ENCODE peak calls at places on chromosomes 5 and 9, in seven cellular contexts. S is H1; E is thoracic aorta; V is activated CD8-positive, alpha-beta T cell treated with anti-CD3 and anti-CD28 coated beads for 36 hours; Y is astrocyte of the spinal cord; K is AG09319; Z is choroid plexus epithelial cell. U is an unnamed sample.

GRCh38 chr9:133238272-133238850 is 29.3 kb upstream of the OBP2B start:
- DNase-seq in S (peak), E (no peak), Z (peak), Y (peak), V (peak), K (no peak), U (peak)

GRCh38 chr5:93579561-93580386 is 1.2 kb downstream of the NR2F1-AS1 start:
- DNase-seq in V (no peak), S (peak), Z (peak), E (no peak), K (no peak), Y (peak), U (no peak)

GRCh38 chr9:78806492-78807160 is 509.7 kb downstream of the PSAT1 start:
- DNase-seq in Z (no peak), E (no peak), K (no peak), Y (no peak), V (no peak), S (no peak), U (no peak)

GRCh38 chr9:29397148-29397547 is 1823.9 kb upstream of the C9orf72 start:
- DNase-seq in E (no peak), Z (no peak), V (no peak), Y (no peak), K (no peak), S (no peak), U (no peak)

GRCh38 chr9:83385317-83385716 is 152.9 kb downstream of the FRMD3 start:
- DNase-seq in Z (no peak), Y (no peak), K (no peak), E (no peak), V (no peak), S (no peak), U (no peak)

GRCh38 chr5:107431998-107432397 is 238.7 kb downstream of the EFNA5 start:
- DNase-seq in S (no peak), V (no peak), E (no peak), Y (peak), K (no peak), Z (peak), U (no peak)

GRCh38 chr5:148697177-148697820 is 43.0 kb upstream of the HTR4 start:
- DNase-seq in S (no peak), K (no peak), Z (peak), E (peak), Y (peak), V (no peak), U (no peak)

GRCh38 chr5:98770158-98770910 is 3.1 kb upstream of the RGMB start:
- DNase-seq in E (no peak), K (peak), S (no peak), Y (peak), Z (peak), V (peak), U (peak)

GRCh38 chr5:14917719-14918118 is 46.1 kb upstream of the ANKH start:
- DNase-seq in V (no peak), Y (peak), S (no peak), K (peak), Z (no peak), E (no peak), U (no peak)

GRCh38 chr5:5182508-5183191 is 42.5 kb downstream of the ADAMTS16 start:
- DNase-seq in Z (no peak), Y (no peak), E (no peak), V (no peak), K (no peak), S (no peak), U (no peak)

GRCh38 chr9:136289651-136290507 is 14.0 kb downstream of the CCDC187 start:
- DNase-seq in Z (no peak), Y (no peak), V (no peak), K (no peak), E (no peak), S (no peak), U (no peak)

GRCh38 chr9:87540444-87541105 is 42.9 kb downstream of the DAPK1 start:
- DNase-seq in E (no peak), S (no peak), Z (peak), V (no peak), K (no peak), Y (no peak), U (no peak)

GRCh38 chr9:134327671-134328231 is 1.5 kb downstream of the RXRA start:
- DNase-seq in E (no peak), Y (no peak), Z (peak), V (no peak), K (no peak), S (no peak), U (no peak)

GRCh38 chr9:134624827-134625181 is 16.8 kb upstream of the COL5A1 start:
- DNase-seq in V (no peak), S (no peak), K (peak), Y (peak), Z (peak), E (no peak), U (no peak)

GRCh38 chr9:2645569-2645968 is 24.0 kb downstream of the VLDLR start:
- DNase-seq in Y (no peak), E (no peak), S (no peak), Z (no peak), V (no peak), K (no peak), U (no peak)

GRCh38 chr5:174717826-174718455 is 6.4 kb upstream of the MSX2 start:
- DNase-seq in K (no peak), E (no peak), Y (no peak), S (no peak), Z (no peak), V (no peak), U (no peak)

GRCh38 chr5:10521466-10522223 is 42.2 kb upstream of the ANKRD33B start:
- DNase-seq in E (no peak), S (peak), Y (no peak), V (no peak), Z (no peak), K (no peak), U (no peak)

DNA sequence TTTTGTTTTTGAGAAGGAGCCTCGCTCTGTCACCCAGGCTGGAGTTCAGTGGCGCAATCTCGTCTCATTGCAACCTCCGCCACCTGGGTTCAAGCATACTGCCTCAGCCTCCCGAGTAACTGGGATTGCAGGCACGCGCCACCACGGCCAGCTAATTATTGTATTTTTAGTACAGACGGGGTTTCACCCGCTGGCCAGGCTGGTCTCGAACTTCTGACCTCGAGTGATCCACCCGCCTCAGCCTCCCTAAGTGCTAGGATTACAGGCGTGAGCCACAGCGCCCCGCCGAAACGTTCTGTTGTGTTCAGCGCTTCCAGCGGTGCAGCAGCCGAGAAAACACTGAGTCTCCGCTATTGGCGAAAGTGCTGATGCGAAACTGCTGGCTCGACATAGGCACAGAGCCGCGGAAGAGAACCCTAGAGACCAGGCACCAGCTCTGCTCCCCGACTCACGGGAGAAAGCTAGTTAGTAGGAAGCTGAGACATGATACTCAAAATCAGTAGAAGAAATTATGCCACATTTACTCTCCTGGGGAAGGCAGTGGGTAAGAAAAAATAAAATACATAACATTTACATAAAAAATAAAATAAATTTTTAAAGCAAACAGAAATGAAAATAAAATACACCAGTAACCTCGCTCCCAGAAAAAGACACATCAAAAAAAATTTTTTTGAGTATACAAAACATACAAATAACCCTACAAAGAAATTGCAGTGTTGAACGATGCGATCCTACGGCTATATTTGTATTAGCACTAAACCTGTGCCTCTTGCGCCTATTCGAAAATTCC is 31.6 kb downstream of the ANXA2R start:
- DNase-seq in V (peak), S (peak), Z (peak), K (no peak), Y (peak), E (peak), U (peak)
- TF ChIP-seq CTCF in V (no peak), S (no peak), Z (peak), K (no peak), Y (no peak), E (no peak), U (no peak)

GRCh38 chr9:93061791-93062299 is 3.3 kb downstream of the SUSD3 start:
- DNase-seq in S (peak), Z (no peak), Y (no peak), E (no peak), K (no peak), V (peak), U (no peak)

GRCh38 chr9:93061260-93061751 is 2.8 kb downstream of the SUSD3 start:
- DNase-seq in K (no peak), Z (no peak), E (no peak), V (no peak), S (no peak), Y (no peak), U (no peak)

GRCh38 chr9:93064392-93065124 is 6.1 kb downstream of the SUSD3 start:
- DNase-seq in Y (peak), K (no peak), Z (peak), V (peak), E (no peak), S (no peak), U (peak)

GRCh38 chr9:93060746-93061259 is 2.3 kb downstream of the SUSD3 start:
- DNase-seq in Y (no peak), K (no peak), S (no peak), Z (no peak), E (no peak), V (peak), U (no peak)

DNA sequence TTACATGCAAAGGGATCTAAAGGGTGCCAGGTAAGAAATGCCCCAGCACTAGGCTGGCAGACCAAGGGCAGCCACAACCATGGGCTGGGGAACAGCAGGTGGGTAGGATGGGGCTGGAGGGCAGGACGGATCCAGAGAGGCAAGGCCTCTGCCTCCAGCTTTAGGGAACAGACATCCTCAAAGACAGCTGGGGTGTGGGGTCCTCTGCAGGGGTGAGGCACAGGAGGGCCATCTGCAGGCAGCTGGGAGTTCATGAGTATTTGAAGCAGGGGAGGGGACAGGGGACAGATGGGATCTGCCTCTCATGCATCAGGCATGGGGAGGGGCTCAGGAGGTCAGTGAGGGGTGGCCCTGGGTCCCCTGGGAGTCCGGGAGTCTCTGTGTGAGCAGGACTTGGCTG is 3.9 kb downstream of the SUSD3 start:
- DNase-seq in K (no peak), Z (no peak), E (no peak), V (no peak), S (no peak), Y (no peak), U (no peak)
- TF ChIP-seq CTCF in K (no peak), Z (no peak), E (no peak), V (no peak), S (no peak), Y (no peak), U (no peak)

GRCh38 chr9:130110596-130111021 is 56.9 kb downstream of the GPR107 start:
- DNase-seq in K (no peak), S (no peak), E (no peak), V (no peak), Y (peak), Z (peak), U (no peak)

GRCh38 chr9:130111805-130112204 is 58.1 kb downstream of the GPR107 start:
- DNase-seq in S (no peak), V (no peak), Z (no peak), E (no peak), Y (no peak), K (no peak), U (no peak)

GRCh38 chr9:130107955-130108354 is 54.2 kb downstream of the GPR107 start:
- DNase-seq in S (no peak), Y (no peak), V (no peak), K (no peak), Z (no peak), E (no peak), U (no peak)

GRCh38 chr9:130112244-130113151 is 58.8 kb downstream of the GPR107 start:
- DNase-seq in K (no peak), Y (no peak), S (no peak), V (no peak), Z (no peak), E (no peak), U (no peak)

DNA sequence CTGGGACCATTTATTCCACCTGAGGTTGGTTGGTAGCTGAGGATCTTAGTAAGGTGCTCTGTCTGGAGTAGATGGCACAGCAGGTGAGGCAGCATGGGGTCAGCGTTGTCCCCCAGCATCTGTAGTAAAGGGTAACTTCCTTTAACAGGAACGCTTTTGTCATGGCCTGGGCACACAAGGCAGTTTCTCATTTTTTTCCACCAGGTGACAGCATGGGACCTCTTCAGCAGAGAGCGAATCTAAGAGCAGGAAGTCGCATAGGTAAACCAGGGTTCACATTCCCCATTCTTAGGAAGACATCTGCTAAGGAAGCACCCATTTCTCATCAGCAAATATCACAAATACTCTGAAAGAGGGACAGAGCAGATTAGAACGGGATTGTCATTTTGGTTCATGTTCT is 56.5 kb downstream of the GPR107 start:
- DNase-seq in K (no peak), S (no peak), Z (no peak), E (no peak), V (peak), Y (no peak), U (no peak)
- TF ChIP-seq CTCF in K (no peak), S (peak), Z (peak), E (no peak), V (peak), Y (peak), U (no peak)

GRCh38 chr5:139692148-139692547 is 44.0 kb downstream of the CXXC5 start:
- DNase-seq in K (no peak), S (no peak), V (no peak), Y (no peak), E (no peak), Z (no peak), U (no peak)
- TF ChIP-seq CTCF in K (no peak), S (no peak), V (no peak), Y (no peak), E (no peak), Z (no peak), U (no peak)

GRCh38 chr9:8978334-8978733 is 1178.8 kb upstream of the DMAC1 start:
- DNase-seq in V (no peak), S (no peak), Y (no peak), Z (no peak), K (no peak), E (no peak), U (no peak)
- TF ChIP-seq CTCF in V (no peak), S (no peak), Y (no peak), Z (no peak), K (no peak), E (no peak), U (no peak)

GRCh38 chr5:175845229-175845628 is 26.1 kb upstream of the CPLX2 start:
- DNase-seq in K (no peak), Z (no peak), E (no peak), V (no peak), Y (no peak), S (no peak), U (no peak)

GRCh38 chr5:175846332-175846731 is 25.0 kb upstream of the CPLX2 start:
- DNase-seq in Y (no peak), Z (no peak), V (no peak), S (no peak), K (no peak), E (no peak), U (no peak)

GRCh38 chr5:175842947-175843793 is 28.2 kb upstream of the CPLX2 start:
- DNase-seq in Y (peak), V (no peak), K (peak), S (no peak), E (no peak), Z (peak), U (no peak)

GRCh38 chr5:175842506-175842905 is 28.9 kb upstream of the CPLX2 start:
- DNase-seq in Y (no peak), S (no peak), Z (no peak), V (no peak), E (no peak), K (no peak), U (no peak)

DNA sequence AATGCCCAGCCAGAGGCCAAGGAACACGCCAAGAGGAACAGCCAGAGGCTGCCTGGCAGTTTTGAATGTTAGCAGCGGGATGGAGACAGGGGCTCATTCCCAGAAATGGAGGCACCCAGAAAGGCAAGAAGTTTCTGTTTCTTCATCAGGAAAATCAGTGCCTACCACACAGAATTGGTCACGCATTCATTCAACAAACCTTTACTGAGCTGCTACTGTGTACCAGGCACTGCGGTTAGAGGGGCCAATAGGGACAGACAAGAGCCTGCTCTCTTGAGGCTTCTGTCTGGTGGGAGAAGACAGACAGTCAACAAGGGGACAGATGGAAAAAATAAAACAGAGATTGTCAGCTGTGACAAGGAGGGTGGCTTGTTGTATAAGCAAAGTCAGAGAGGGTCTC is 27.2 kb upstream of the CPLX2 start:
- DNase-seq in Z (no peak), Y (no peak), S (no peak), K (no peak), E (no peak), V (no peak), U (no peak)
- TF ChIP-seq CTCF in Z (no peak), Y (no peak), S (no peak), K (no peak), E (no peak), V (no peak), U (no peak)

U was measured in activated B cell treated with CpG ODN at 0.5 μM for 24 hours.